ENCODE peak calls at places on chromosomes 5 and 9, in ten cellular contexts. H, X, K, R, W, O, Z, A, D and Q are unnamed samples.

GRCh38 chr9:92094655-92095054 is 20.6 kb downstream of the SPTLC1 start:
- DNase-seq in W (peak; percentile 32), X (no peak), D (no peak), K (no peak), O (no peak), H (peak; percentile 28), R (no peak), Z (no peak), A (no peak), Q (no peak)

GRCh38 chr9:8114826-8115225 is 315.2 kb upstream of the DMAC1 start:
- DNase-seq in K (no peak), Z (no peak), X (no peak), H (no peak), R (no peak), A (no peak), O (no peak), W (no peak), D (no peak), Q (no peak)

GRCh38 chr9:88319936-88320747 is 68.1 kb upstream of the SPIN1 start:
- DNase-seq in O (no peak), X (no peak), A (no peak), W (peak; percentile 16), K (no peak), Z (peak; percentile 42), H (peak; percentile 65), R (no peak), D (no peak), Q (no peak)

GRCh38 chr5:171736976-171737848 is 48.4 kb upstream of the SMIM23 start:
- DNase-seq in O (no peak), D (no peak), W (no peak), K (peak; percentile 67), X (no peak), Z (peak; percentile 49), H (no peak), R (no peak), A (no peak), Q (no peak)

GRCh38 chr9:79184821-79185220 is 386.9 kb upstream of the TLE4 start:
- DNase-seq in D (no peak), W (no peak), Z (no peak), O (no peak), X (no peak), K (no peak), H (no peak), A (no peak), R (no peak), Q (no peak)

GRCh38 chr5:175689147-175689991 is 31.5 kb downstream of the HRH2 start:
- DNase-seq in A (no peak), R (no peak), X (no peak), D (no peak), O (no peak), W (peak; percentile 3), Z (no peak), K (peak; percentile 92), H (no peak), Q (no peak)

GRCh38 chr9:137293094-137293481 is 9.0 kb downstream of the NRARP start:
- DNase-seq in A (no peak), Z (no peak), O (no peak), D (peak; percentile 50), K (no peak), H (no peak), R (no peak), X (no peak), W (no peak), Q (no peak)

GRCh38 chr5:43110606-43111170 is 10.0 kb upstream of the ZNF131 start:
- DNase-seq in H (no peak), X (no peak), A (no peak), O (no peak), Z (peak; percentile 9), W (no peak), R (no peak), K (peak; percentile 8), D (peak; percentile 17), Q (no peak)

GRCh38 chr5:73447234-73448071 is 1.1 kb downstream of the FOXD1 start:
- DNase-seq in X (no peak), Z (no peak), R (no peak), O (no peak), D (peak; percentile 34), A (no peak), K (peak; percentile 61), H (peak; percentile 69), W (peak; percentile 51), Q (no peak)

GRCh38 chr9:7125231-7125630 is 367.5 kb downstream of the KDM4C start:
- DNase-seq in R (no peak), A (no peak), X (no peak), Z (no peak), D (no peak), O (no peak), K (no peak), H (no peak), W (no peak), Q (no peak)